ENCODE peak calls at places on chromosome 17, in eight cellular contexts. One of them, this sample, is unnamed.

GRCh38 chr17:31329221-31329620 is 7.8 kb upstream of the EVI2A start:
- DNase-seq in astrocyte of the spinal cord: no peak
- DNase-seq in A549: no peak
- DNase-seq in stomach: no peak
- DNase-seq in AG09319: no peak
- DNase-seq in cardiac fibroblast: no peak
- DNase-seq in progenitor cell of endocrine pancreas: no peak
- DNase-seq in GM06990: no peak
- DNase-seq in this sample: no peak

GRCh38 chr17:65371702-65372101 is 189.7 kb downstream of the AXIN2 start:
- DNase-seq in astrocyte of the spinal cord: no peak
- DNase-seq in A549: no peak
- DNase-seq in stomach: peak
- DNase-seq in AG09319: no peak
- DNase-seq in cardiac fibroblast: no peak
- DNase-seq in progenitor cell of endocrine pancreas: no peak
- DNase-seq in GM06990: no peak
- DNase-seq in this sample: no peak

GRCh38 chr17:76473541-76473985 is 6.2 kb downstream of the AANAT start:
- DNase-seq in astrocyte of the spinal cord: no peak
- DNase-seq in A549: peak
- DNase-seq in stomach: no peak
- DNase-seq in AG09319: no peak
- DNase-seq in cardiac fibroblast: no peak
- DNase-seq in progenitor cell of endocrine pancreas: no peak
- DNase-seq in GM06990: no peak
- DNase-seq in this sample: no peak

GRCh38 chr17:63842173-63842539 is 329 bp downstream of the SMARCD2 start:
- DNase-seq in astrocyte of the spinal cord: peak
- DNase-seq in A549: no peak
- DNase-seq in stomach: peak
- DNase-seq in AG09319: no peak
- DNase-seq in cardiac fibroblast: peak
- DNase-seq in progenitor cell of endocrine pancreas: peak
- DNase-seq in GM06990: no peak
- DNase-seq in this sample: no peak

GRCh38 chr17:81470270-81470943 is 42.2 kb downstream of the ACTG1 start:
- DNase-seq in astrocyte of the spinal cord: no peak
- DNase-seq in A549: no peak
- DNase-seq in stomach: no peak
- DNase-seq in AG09319: no peak
- DNase-seq in cardiac fibroblast: no peak
- DNase-seq in progenitor cell of endocrine pancreas: no peak
- DNase-seq in GM06990: no peak
- DNase-seq in this sample: no peak

GRCh38 chr17:82019905-82020873 is 2.5 kb downstream of the CENPX start:
- DNase-seq in astrocyte of the spinal cord: no peak
- DNase-seq in A549: peak
- DNase-seq in stomach: peak
- DNase-seq in AG09319: no peak
- DNase-seq in cardiac fibroblast: peak
- DNase-seq in progenitor cell of endocrine pancreas: peak
- DNase-seq in GM06990: peak
- DNase-seq in this sample: peak

GRCh38 chr17:17506893-17507464 is 10.8 kb upstream of the RASD1 start:
- DNase-seq in astrocyte of the spinal cord: peak
- DNase-seq in A549: no peak
- DNase-seq in stomach: peak
- DNase-seq in AG09319: no peak
- DNase-seq in cardiac fibroblast: no peak
- DNase-seq in progenitor cell of endocrine pancreas: no peak
- DNase-seq in GM06990: no peak
- DNase-seq in this sample: no peak

GRCh38 chr17:76467809-76468633 is 618 bp downstream of the AANAT start:
- DNase-seq in astrocyte of the spinal cord: no peak
- DNase-seq in A549: no peak
- DNase-seq in stomach: no peak
- DNase-seq in AG09319: no peak
- DNase-seq in cardiac fibroblast: no peak
- DNase-seq in progenitor cell of endocrine pancreas: no peak
- DNase-seq in GM06990: no peak
- DNase-seq in this sample: no peak

GRCh38 chr17:7888184-7888920 is at the start of gene CHD3:
- DNase-seq in astrocyte of the spinal cord: peak
- DNase-seq in A549: no peak
- DNase-seq in stomach: peak
- DNase-seq in AG09319: no peak
- DNase-seq in cardiac fibroblast: peak
- DNase-seq in progenitor cell of endocrine pancreas: no peak
- DNase-seq in GM06990: no peak
- DNase-seq in this sample: no peak

GRCh38 chr17:40068129-40068581 is 5.4 kb downstream of the THRA start:
- DNase-seq in astrocyte of the spinal cord: no peak
- DNase-seq in A549: no peak
- DNase-seq in stomach: no peak
- DNase-seq in AG09319: no peak
- DNase-seq in cardiac fibroblast: no peak
- DNase-seq in progenitor cell of endocrine pancreas: no peak
- DNase-seq in GM06990: no peak
- DNase-seq in this sample: no peak

GRCh38 chr17:77445030-77445907 is 304.5 kb downstream of the SEC14L1 start:
- DNase-seq in astrocyte of the spinal cord: no peak
- DNase-seq in A549: no peak
- DNase-seq in stomach: peak
- DNase-seq in AG09319: peak
- DNase-seq in cardiac fibroblast: no peak
- DNase-seq in progenitor cell of endocrine pancreas: no peak
- DNase-seq in GM06990: peak
- DNase-seq in this sample: peak

GRCh38 chr17:17551361-17551760 is 40.1 kb downstream of the PEMT start:
- DNase-seq in astrocyte of the spinal cord: no peak
- DNase-seq in A549: no peak
- DNase-seq in stomach: no peak
- DNase-seq in AG09319: no peak
- DNase-seq in cardiac fibroblast: no peak
- DNase-seq in progenitor cell of endocrine pancreas: no peak
- DNase-seq in GM06990: no peak
- DNase-seq in this sample: no peak

GRCh38 chr17:7587420-7587786 is 2.5 kb downstream of the SOX15 start:
- DNase-seq in astrocyte of the spinal cord: peak
- DNase-seq in A549: no peak
- DNase-seq in stomach: no peak
- DNase-seq in AG09319: peak
- DNase-seq in cardiac fibroblast: peak
- DNase-seq in progenitor cell of endocrine pancreas: no peak
- DNase-seq in GM06990: no peak
- DNase-seq in this sample: no peak

GRCh38 chr17:82399030-82399429 is 19.1 kb upstream of the HEXD start:
- DNase-seq in astrocyte of the spinal cord: peak
- DNase-seq in A549: no peak
- DNase-seq in stomach: no peak
- DNase-seq in AG09319: peak
- DNase-seq in cardiac fibroblast: peak
- DNase-seq in progenitor cell of endocrine pancreas: no peak
- DNase-seq in GM06990: no peak
- DNase-seq in this sample: no peak

GRCh38 chr17:63498621-63499195 is 21.8 kb downstream of the ACE start:
- DNase-seq in astrocyte of the spinal cord: peak
- DNase-seq in A549: no peak
- DNase-seq in stomach: no peak
- DNase-seq in AG09319: peak
- DNase-seq in cardiac fibroblast: peak
- DNase-seq in progenitor cell of endocrine pancreas: no peak
- DNase-seq in GM06990: no peak
- DNase-seq in this sample: no peak

GRCh38 chr17:69796093-69796492 is 278.9 kb upstream of the KCNJ16 start:
- DNase-seq in astrocyte of the spinal cord: no peak
- DNase-seq in A549: no peak
- DNase-seq in stomach: no peak
- DNase-seq in AG09319: no peak
- DNase-seq in cardiac fibroblast: no peak
- DNase-seq in progenitor cell of endocrine pancreas: no peak
- DNase-seq in GM06990: no peak
- DNase-seq in this sample: no peak

GRCh38 chr17:81558941-81559806 is 7.0 kb upstream of the FAAP100 start:
- DNase-seq in astrocyte of the spinal cord: no peak
- DNase-seq in A549: peak
- DNase-seq in stomach: no peak
- DNase-seq in AG09319: no peak
- DNase-seq in cardiac fibroblast: peak
- DNase-seq in progenitor cell of endocrine pancreas: no peak
- DNase-seq in GM06990: no peak
- DNase-seq in this sample: no peak

GRCh38 chr17:75289832-75290337 is 652 bp upstream of the SLC25A19 start:
- DNase-seq in astrocyte of the spinal cord: peak
- DNase-seq in A549: peak
- DNase-seq in stomach: peak
- DNase-seq in AG09319: no peak
- DNase-seq in cardiac fibroblast: peak
- DNase-seq in progenitor cell of endocrine pancreas: no peak
- DNase-seq in GM06990: no peak
- DNase-seq in this sample: no peak

GRCh38 chr17:65283704-65284103 is 146.5 kb downstream of the RGS9 start:
- DNase-seq in astrocyte of the spinal cord: no peak
- DNase-seq in A549: no peak
- DNase-seq in stomach: no peak
- DNase-seq in AG09319: no peak
- DNase-seq in cardiac fibroblast: peak
- DNase-seq in progenitor cell of endocrine pancreas: no peak
- DNase-seq in GM06990: no peak
- DNase-seq in this sample: no peak

GRCh38 chr17:39527220-39527813 is 66.0 kb downstream of the CDK12 start:
- DNase-seq in astrocyte of the spinal cord: no peak
- DNase-seq in A549: peak
- DNase-seq in stomach: no peak
- DNase-seq in AG09319: no peak
- DNase-seq in cardiac fibroblast: peak
- DNase-seq in progenitor cell of endocrine pancreas: no peak
- DNase-seq in GM06990: peak
- DNase-seq in this sample: no peak

GRCh38 chr17:27907976-27908558 is 14.9 kb upstream of the LYRM9 start:
- DNase-seq in astrocyte of the spinal cord: no peak
- DNase-seq in A549: no peak
- DNase-seq in stomach: no peak
- DNase-seq in AG09319: no peak
- DNase-seq in cardiac fibroblast: no peak
- DNase-seq in progenitor cell of endocrine pancreas: no peak
- DNase-seq in GM06990: no peak
- DNase-seq in this sample: no peak
- TF ChIP-seq CTCF in astrocyte of the spinal cord: no peak
- TF ChIP-seq CTCF in A549: no peak
- TF ChIP-seq CTCF in stomach: no peak
- TF ChIP-seq CTCF in AG09319: no peak
- TF ChIP-seq CTCF in cardiac fibroblast: no peak
- TF ChIP-seq CTCF in progenitor cell of endocrine pancreas: no peak
- TF ChIP-seq CTCF in GM06990: no peak
- TF ChIP-seq CTCF in this sample: no peak

GRCh38 chr17:18850679-18851078 is 7.3 kb upstream of the PRPSAP2 start:
- DNase-seq in astrocyte of the spinal cord: no peak
- DNase-seq in A549: no peak
- DNase-seq in stomach: no peak
- DNase-seq in AG09319: no peak
- DNase-seq in cardiac fibroblast: no peak
- DNase-seq in progenitor cell of endocrine pancreas: no peak
- DNase-seq in GM06990: no peak
- DNase-seq in this sample: no peak
- TF ChIP-seq CTCF in astrocyte of the spinal cord: no peak
- TF ChIP-seq CTCF in A549: no peak
- TF ChIP-seq CTCF in stomach: no peak
- TF ChIP-seq CTCF in AG09319: no peak
- TF ChIP-seq CTCF in cardiac fibroblast: no peak
- TF ChIP-seq CTCF in progenitor cell of endocrine pancreas: no peak
- TF ChIP-seq CTCF in GM06990: no peak
- TF ChIP-seq CTCF in this sample: no peak

GRCh38 chr17:43689814-43690213 is 28.1 kb upstream of the MEOX1 start:
- DNase-seq in astrocyte of the spinal cord: no peak
- DNase-seq in A549: no peak
- DNase-seq in stomach: no peak
- DNase-seq in AG09319: no peak
- DNase-seq in cardiac fibroblast: no peak
- DNase-seq in progenitor cell of endocrine pancreas: no peak
- DNase-seq in GM06990: no peak
- DNase-seq in this sample: no peak

GRCh38 chr17:43679401-43679800 is 17.7 kb upstream of the MEOX1 start:
- DNase-seq in astrocyte of the spinal cord: no peak
- DNase-seq in A549: no peak
- DNase-seq in stomach: no peak
- DNase-seq in AG09319: no peak
- DNase-seq in cardiac fibroblast: no peak
- DNase-seq in progenitor cell of endocrine pancreas: no peak
- DNase-seq in GM06990: no peak
- DNase-seq in this sample: no peak

GRCh38 chr17:43679911-43680310 is 18.2 kb upstream of the MEOX1 start:
- DNase-seq in astrocyte of the spinal cord: no peak
- DNase-seq in A549: no peak
- DNase-seq in stomach: no peak
- DNase-seq in AG09319: no peak
- DNase-seq in cardiac fibroblast: no peak
- DNase-seq in progenitor cell of endocrine pancreas: no peak
- DNase-seq in GM06990: no peak
- DNase-seq in this sample: no peak

DNA sequence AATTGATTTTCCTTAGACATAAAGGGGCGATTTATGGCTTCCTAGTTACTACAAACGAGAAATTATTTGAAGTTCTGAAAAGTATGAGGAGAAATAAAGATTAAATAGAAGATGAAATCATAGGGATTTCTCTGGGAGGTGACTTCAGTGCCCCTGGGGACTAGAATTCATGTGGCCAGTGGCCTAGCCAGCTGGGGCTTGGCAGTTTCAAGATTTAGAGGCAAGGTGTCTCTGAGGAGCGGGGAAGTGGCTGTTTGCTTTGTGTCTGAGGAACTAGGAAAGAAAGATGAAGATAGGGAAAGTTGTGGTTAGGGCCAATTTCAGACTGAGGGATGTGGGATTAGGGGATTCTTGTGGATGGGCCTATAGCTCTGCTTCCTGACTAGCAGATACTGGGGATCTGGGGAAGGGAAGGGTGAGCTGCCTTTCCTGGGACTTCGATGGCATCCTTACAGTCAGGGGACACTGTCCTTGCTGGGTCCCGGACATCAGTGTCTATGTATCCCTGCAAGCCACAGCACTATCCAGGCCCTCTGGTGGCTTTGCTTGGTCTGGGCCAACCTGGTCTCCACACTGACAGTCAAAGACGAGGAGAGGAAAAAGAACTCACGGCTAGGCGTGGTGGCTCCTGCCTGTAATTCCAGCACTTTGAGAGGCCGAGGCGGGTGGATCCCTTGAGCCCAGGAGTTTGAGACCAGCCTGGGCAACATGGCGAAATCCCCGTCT is 22.4 kb upstream of the MEOX1 start:
- DNase-seq in astrocyte of the spinal cord: no peak
- DNase-seq in A549: no peak
- DNase-seq in stomach: no peak
- DNase-seq in AG09319: no peak
- DNase-seq in cardiac fibroblast: no peak
- DNase-seq in progenitor cell of endocrine pancreas: no peak
- DNase-seq in GM06990: no peak
- DNase-seq in this sample: no peak
- TF ChIP-seq CTCF in astrocyte of the spinal cord: no peak
- TF ChIP-seq CTCF in A549: no peak
- TF ChIP-seq CTCF in stomach: no peak
- TF ChIP-seq CTCF in AG09319: no peak
- TF ChIP-seq CTCF in cardiac fibroblast: no peak
- TF ChIP-seq CTCF in progenitor cell of endocrine pancreas: no peak
- TF ChIP-seq CTCF in GM06990: no peak
- TF ChIP-seq CTCF in this sample: no peak

GRCh38 chr17:50563095-50563511 is 2.6 kb downstream of the CACNA1G start:
- DNase-seq in astrocyte of the spinal cord: no peak
- DNase-seq in A549: no peak
- DNase-seq in stomach: no peak
- DNase-seq in AG09319: no peak
- DNase-seq in cardiac fibroblast: no peak
- DNase-seq in progenitor cell of endocrine pancreas: no peak
- DNase-seq in GM06990: no peak
- DNase-seq in this sample: no peak
- TF ChIP-seq CTCF in astrocyte of the spinal cord: no peak
- TF ChIP-seq CTCF in A549: no peak
- TF ChIP-seq CTCF in stomach: no peak
- TF ChIP-seq CTCF in AG09319: peak
- TF ChIP-seq CTCF in cardiac fibroblast: no peak
- TF ChIP-seq CTCF in progenitor cell of endocrine pancreas: no peak
- TF ChIP-seq CTCF in GM06990: no peak
- TF ChIP-seq CTCF in this sample: no peak